ENCODE peak calls at places on chromosomes 1 and 21, in nine cellular contexts. I is AG20443; F is choroid plexus epithelial cell; S is NCI-H510A; J is activated naive CD8-positive, alpha-beta T cell treated with anti-CD3 and anti-CD28 coated beads for 36 hours; R is stimulated activated CD8-positive, alpha-beta memory T cell treated with anti-CD3 and anti-CD28 coated beads, Interleukin-4, amount 100 ng/mL, for 4 hours; K is T-helper 2 cell; W is activated T-helper 1 cell treated with anti-CD3 and anti-CD28 coated beads, Interleukin-2, amount 50 U/mL, for 16 hours; A is IMR-90. Q is an unnamed sample.

GRCh38 chr1:90201467-90202358 is 206.8 kb downstream of the ZNF326 start:
- DNase-seq in I (no peak), F (peak; percentile 74), S (no peak), J (no peak), R (no peak), K (no peak), W (no peak), A (peak; percentile 63), Q (no peak)

GRCh38 chr1:212902054-212902453 is 44.0 kb downstream of the FLVCR1 start:
- DNase-seq in I (no peak), F (no peak), S (no peak), J (no peak), R (no peak), K (no peak), W (no peak), A (no peak), Q (no peak)

GRCh38 chr1:189369612-189370011 is 1108.1 kb downstream of the BRINP3 start:
- DNase-seq in I (no peak), F (no peak), S (no peak), J (no peak), R (no peak), K (no peak), W (no peak), A (no peak), Q (no peak)

GRCh38 chr1:228284521-228284920 is 76.7 kb downstream of the OBSCN start:
- DNase-seq in I (no peak), F (no peak), S (no peak), J (no peak), R (no peak), K (no peak), W (no peak), A (no peak), Q (no peak)

GRCh38 chr1:214958491-214958890 is 124.0 kb upstream of the KCNK2 start:
- DNase-seq in I (no peak), F (peak; percentile 17), S (no peak), J (no peak), R (no peak), K (no peak), W (no peak), A (peak; percentile 20), Q (no peak)

GRCh38 chr1:91020486-91020885 is 1.3 kb downstream of the ZNF644 start:
- DNase-seq in I (no peak), F (peak; percentile 18), S (no peak), J (no peak), R (no peak), K (no peak), W (no peak), A (peak; percentile 19), Q (no peak)

GRCh38 chr21:27269646-27270045 is 302.8 kb upstream of the ADAMTS5 start:
- DNase-seq in I (peak; percentile 73), F (peak; percentile 95), S (no peak), J (no peak), R (no peak), K (no peak), W (no peak), A (peak; percentile 97), Q (no peak)

GRCh38 chr1:181106022-181106312 is 17.5 kb downstream of the IER5 start:
- DNase-seq in I (no peak), F (no peak), S (no peak), J (no peak), R (no peak), K (no peak), W (no peak), A (no peak), Q (no peak)

GRCh38 chr1:53765656-53766055 is 26.7 kb upstream of the GLIS1 start:
- DNase-seq in I (peak; percentile 33), F (peak; percentile 80), S (no peak), J (no peak), R (no peak), K (no peak), W (no peak), A (peak; percentile 72), Q (no peak)

GRCh38 chr1:33641099-33641830 is 168.8 kb downstream of the ZSCAN20 start:
- DNase-seq in I (peak; percentile 60), F (peak; percentile 58), S (peak; percentile 17), J (no peak), R (no peak), K (no peak), W (no peak), A (peak; percentile 14), Q (no peak)

GRCh38 chr1:117436528-117436927 is 69.3 kb downstream of the MAN1A2 start:
- DNase-seq in I (no peak), F (peak; percentile 11), S (no peak), J (no peak), R (no peak), K (no peak), W (no peak), A (peak; percentile 73), Q (no peak)

GRCh38 chr1:222948079-222948478 is 133.2 kb downstream of the DISP1 start:
- DNase-seq in I (no peak), F (no peak), S (no peak), J (no peak), R (no peak), K (no peak), W (no peak), A (peak; percentile 9), Q (no peak)

GRCh38 chr1:212309967-212310366 is 24.8 kb downstream of the PPP2R5A start:
- DNase-seq in I (no peak), F (peak; percentile 25), S (no peak), J (no peak), R (no peak), K (no peak), W (no peak), A (no peak), Q (no peak)

GRCh38 chr1:6770727-6771567 is 14.3 kb upstream of the CAMTA1 start:
- DNase-seq in I (peak; percentile 86), F (peak; percentile 47), S (no peak), J (no peak), R (no peak), K (no peak), W (no peak), A (peak; percentile 50), Q (no peak)

GRCh38 chr1:54499097-54500029 is 48.7 kb upstream of the ACOT11 start:
- DNase-seq in I (peak; percentile 67), F (peak; percentile 68), S (no peak), J (peak; percentile 50), R (no peak), K (no peak), W (no peak), A (peak; percentile 36), Q (no peak)

GRCh38 chr1:20590313-20590777 is 1.4 kb downstream of the CDA start:
- DNase-seq in I (peak; percentile 76), F (peak; percentile 54), S (no peak), J (no peak), R (no peak), K (no peak), W (no peak), A (peak; percentile 67), Q (no peak)

GRCh38 chr1:204199579-204199978 is 3.3 kb upstream of the KISS1 start:
- DNase-seq in I (no peak), F (no peak), S (no peak), J (no peak), R (no peak), K (no peak), W (no peak), A (no peak), Q (no peak)

GRCh38 chr1:15941899-15942660 is 33.8 kb downstream of the ZBTB17 start:
- DNase-seq in I (no peak), F (no peak), S (no peak), J (no peak), R (no peak), K (no peak), W (no peak), A (no peak), Q (no peak)

GRCh38 chr1:62849031-62849430 is 65.1 kb downstream of the ATG4C start:
- DNase-seq in I (no peak), F (no peak), S (no peak), J (no peak), R (no peak), K (no peak), W (no peak), A (no peak), Q (no peak)

GRCh38 chr1:50251592-50252165 is 143.0 kb downstream of the ELAVL4 start:
- DNase-seq in I (no peak), F (no peak), S (peak; percentile 9), J (no peak), R (no peak), K (no peak), W (no peak), A (no peak), Q (no peak)

GRCh38 chr21:44929799-44930542 is 9.3 kb upstream of the ITGB2 start:
- DNase-seq in I (no peak), F (no peak), S (no peak), J (no peak), R (no peak), K (no peak), W (no peak), A (no peak), Q (no peak)